ENCODE peak calls at places on chromosomes 11 and 22, in four cellular contexts. One of them, this sample, is unnamed.

GRCh38 chr22:27129266-27129665 is 471.9 kb downstream of the MIAT start:
- DNase-seq in GM12878: no peak
- DNase-seq in K562: no peak
- DNase-seq in HepG2: no peak
- DNase-seq in this sample: no peak

GRCh38 chr22:30486661-30487115 is 14.9 kb upstream of the SEC14L3 start:
- DNase-seq in GM12878: no peak
- DNase-seq in K562: no peak
- DNase-seq in HepG2: no peak
- DNase-seq in this sample: no peak

GRCh38 chr11:105432241-105432995 is 177.5 kb upstream of the GRIA4 start:
- DNase-seq in GM12878: no peak
- DNase-seq in K562: no peak
- DNase-seq in HepG2: no peak
- DNase-seq in this sample: no peak

GRCh38 chr22:18048441-18048898 is 24.1 kb upstream of the MICAL3 start:
- DNase-seq in HepG2: no peak
- DNase-seq in GM12878: no peak
- DNase-seq in K562: peak
- DNase-seq in this sample: no peak

GRCh38 chr11:44987506-44987905 is 36.8 kb upstream of the TP53I11 start:
- DNase-seq in HepG2: no peak
- DNase-seq in K562: no peak
- DNase-seq in GM12878: no peak
- DNase-seq in this sample: no peak

GRCh38 chr11:57972013-57972367 is 51.7 kb upstream of the OR9Q1 start:
- DNase-seq in HepG2: peak
- DNase-seq in GM12878: no peak
- DNase-seq in K562: no peak
- DNase-seq in this sample: no peak

GRCh38 chr11:72741849-72742521 is 10.2 kb downstream of the ARAP1 start:
- DNase-seq in HepG2: no peak
- DNase-seq in K562: peak
- DNase-seq in GM12878: no peak
- DNase-seq in this sample: no peak

GRCh38 chr11:122098223-122098980 is 17.6 kb downstream of the BLID start:
- DNase-seq in K562: no peak
- DNase-seq in GM12878: no peak
- DNase-seq in HepG2: no peak
- DNase-seq in this sample: no peak

GRCh38 chr22:48428556-48429371 is 1398.9 kb downstream of the BRD1 start:
- DNase-seq in GM12878: no peak
- DNase-seq in HepG2: no peak
- DNase-seq in K562: no peak
- DNase-seq in this sample: no peak

GRCh38 chr11:95327273-95327948 is 96.4 kb upstream of the SESN3 start:
- DNase-seq in HepG2: no peak
- DNase-seq in K562: no peak
- DNase-seq in GM12878: no peak
- DNase-seq in this sample: no peak

GRCh38 chr22:43004362-43005035 is 10.4 kb downstream of the PACSIN2 start:
- DNase-seq in GM12878: no peak
- DNase-seq in K562: no peak
- DNase-seq in HepG2: peak
- DNase-seq in this sample: no peak

GRCh38 chr22:43001271-43002197 is 13.4 kb downstream of the PACSIN2 start:
- DNase-seq in HepG2: peak
- DNase-seq in K562: no peak
- DNase-seq in GM12878: no peak
- DNase-seq in this sample: no peak

GRCh38 chr11:8060801-8061554 is 20.0 kb upstream of the TUB start:
- DNase-seq in K562: no peak
- DNase-seq in GM12878: no peak
- DNase-seq in HepG2: no peak
- DNase-seq in this sample: no peak

GRCh38 chr11:126406368-126406767 is 50.9 kb downstream of the ST3GAL4 start:
- DNase-seq in GM12878: no peak
- DNase-seq in K562: no peak
- DNase-seq in HepG2: no peak
- DNase-seq in this sample: no peak

GRCh38 chr11:40281055-40281580 is 1178.3 kb downstream of the LRRC4C start:
- DNase-seq in HepG2: no peak
- DNase-seq in GM12878: no peak
- DNase-seq in K562: no peak
- DNase-seq in this sample: no peak

GRCh38 chr11:125351868-125352250 is 144.2 kb downstream of the FEZ1 start:
- DNase-seq in HepG2: no peak
- DNase-seq in GM12878: no peak
- DNase-seq in K562: no peak
- DNase-seq in this sample: no peak

GRCh38 chr22:28838971-28839370 is 38.6 kb upstream of the XBP1 start:
- DNase-seq in HepG2: peak
- DNase-seq in GM12878: no peak
- DNase-seq in K562: no peak
- DNase-seq in this sample: no peak

GRCh38 chr22:38126928-38127668 is 16.6 kb upstream of the BAIAP2L2 start:
- DNase-seq in K562: peak
- DNase-seq in GM12878: no peak
- DNase-seq in HepG2: no peak
- DNase-seq in this sample: no peak
- TF ChIP-seq ATF3 in K562: no peak
- TF ChIP-seq ATF3 in GM12878: no peak
- TF ChIP-seq ATF3 in HepG2: no peak
- TF ChIP-seq ATF3 in this sample: no peak

GRCh38 chr11:9745411-9746211 is 81.7 kb downstream of the SWAP70 start:
- DNase-seq in HepG2: no peak
- DNase-seq in K562: no peak
- DNase-seq in GM12878: peak
- DNase-seq in this sample: no peak
- TF ChIP-seq CREB1 in HepG2: no peak
- TF ChIP-seq CREB1 in K562: no peak
- TF ChIP-seq CREB1 in GM12878: no peak
- TF ChIP-seq CREB1 in this sample: no peak

GRCh38 chr22:49688516-49689254 is 139.0 kb downstream of the BRD1 start:
- DNase-seq in GM12878: no peak
- DNase-seq in HepG2: no peak
- DNase-seq in K562: no peak
- DNase-seq in this sample: no peak
- TF ChIP-seq CREM in GM12878: no peak
- TF ChIP-seq CREM in HepG2: no peak
- TF ChIP-seq CREM in K562: no peak
- TF ChIP-seq CREM in this sample: no peak

GRCh38 chr11:70414341-70415100 is 16.2 kb downstream of the CTTN start:
- DNase-seq in HepG2: no peak
- DNase-seq in K562: no peak
- DNase-seq in GM12878: no peak
- DNase-seq in this sample: no peak
- TF ChIP-seq ATF3 in HepG2: no peak
- TF ChIP-seq ATF3 in K562: no peak
- TF ChIP-seq ATF3 in GM12878: no peak
- TF ChIP-seq ATF3 in this sample: no peak

GRCh38 chr11:68927280-68928107 is 23.8 kb downstream of the IGHMBP2 start:
- DNase-seq in K562: no peak
- DNase-seq in HepG2: no peak
- DNase-seq in GM12878: peak
- DNase-seq in this sample: no peak

GRCh38 chr11:68923614-68924013 is 19.9 kb downstream of the IGHMBP2 start:
- DNase-seq in K562: no peak
- DNase-seq in HepG2: no peak
- DNase-seq in GM12878: no peak
- DNase-seq in this sample: no peak

GRCh38 chr11:68928108-68928429 is 24.4 kb downstream of the IGHMBP2 start:
- DNase-seq in K562: no peak
- DNase-seq in HepG2: no peak
- DNase-seq in GM12878: no peak
- DNase-seq in this sample: no peak

GRCh38 chr11:68925613-68926012 is 21.9 kb downstream of the IGHMBP2 start:
- DNase-seq in GM12878: no peak
- DNase-seq in HepG2: no peak
- DNase-seq in K562: peak
- DNase-seq in this sample: no peak

DNA sequence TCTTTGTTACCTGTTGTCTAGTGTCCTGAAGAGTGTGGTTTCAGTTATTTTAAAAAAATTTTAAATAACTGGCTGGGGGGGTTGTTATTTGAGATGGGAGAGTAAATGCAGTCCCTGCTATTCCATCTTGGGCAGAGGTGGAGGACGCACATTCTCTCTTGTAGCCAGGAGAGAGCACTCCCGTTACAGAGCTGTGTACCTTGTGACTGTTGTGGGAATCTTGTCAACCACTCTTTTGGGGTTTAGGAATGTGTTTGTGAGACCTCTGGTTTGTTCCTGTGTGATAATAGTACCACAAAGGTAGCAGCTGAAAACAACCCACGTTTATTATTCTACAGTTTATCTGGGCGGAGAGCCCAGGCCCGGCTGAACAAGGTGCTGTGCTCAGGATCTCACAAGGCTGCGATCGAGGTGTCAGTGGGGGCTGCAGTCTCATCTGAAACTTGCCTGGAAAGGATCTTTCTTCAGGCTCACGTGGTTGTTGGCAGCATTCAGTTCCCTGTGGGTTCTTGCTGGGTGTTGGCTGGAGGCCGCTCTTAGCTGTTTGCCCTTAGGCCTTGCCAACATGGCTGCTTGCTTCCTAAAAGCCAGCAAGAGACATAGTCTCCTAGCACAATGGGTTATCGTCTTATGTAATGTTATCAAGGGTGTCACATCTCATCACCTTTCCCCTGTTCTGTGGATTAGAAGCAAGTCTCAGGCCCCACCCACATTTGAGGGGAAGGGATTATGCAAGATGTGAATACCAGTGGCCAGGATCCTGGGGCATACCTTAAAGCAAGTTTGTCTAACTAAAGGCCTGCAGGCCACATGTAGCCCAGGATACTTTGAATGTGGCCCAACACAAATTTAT is 20.6 kb downstream of the IGHMBP2 start:
- DNase-seq in HepG2: no peak
- DNase-seq in K562: no peak
- DNase-seq in GM12878: no peak
- DNase-seq in this sample: no peak
- TF ChIP-seq CREB1 in HepG2: no peak
- TF ChIP-seq CREB1 in K562: no peak
- TF ChIP-seq CREB1 in GM12878: no peak
- TF ChIP-seq CREB1 in this sample: no peak

DNA sequence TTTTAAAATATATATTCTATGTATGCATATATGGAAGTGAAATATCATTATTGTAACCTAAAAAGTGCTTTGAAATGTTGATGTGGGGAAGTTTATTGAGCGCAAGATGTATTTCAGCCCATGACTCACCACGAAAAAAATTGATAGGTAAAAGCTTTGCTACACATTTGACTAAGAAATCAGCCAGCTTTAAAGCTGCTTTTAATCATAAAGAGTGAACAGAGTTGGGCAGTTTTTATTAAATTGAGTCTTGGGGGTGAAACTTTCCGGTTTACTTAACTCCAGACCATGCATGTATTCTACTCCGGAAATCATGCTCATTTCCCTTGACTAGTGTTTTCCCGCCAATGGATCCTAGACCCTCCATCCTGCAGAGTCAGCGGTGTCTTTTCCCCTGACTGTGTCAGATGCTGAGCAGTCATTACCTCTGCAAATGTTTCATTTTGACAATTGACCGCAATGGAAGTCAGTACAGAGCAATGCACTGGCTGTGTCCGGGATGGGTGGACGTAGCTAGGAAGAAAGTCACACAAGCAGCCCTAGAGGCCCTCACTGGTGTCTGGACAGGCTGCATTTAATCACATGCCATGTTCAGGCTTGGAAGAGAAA is 47.2 kb upstream of the MPEG1 start:
- DNase-seq in HepG2: no peak
- DNase-seq in GM12878: no peak
- DNase-seq in K562: no peak
- DNase-seq in this sample: no peak
- TF ChIP-seq CREM in HepG2: no peak
- TF ChIP-seq CREM in GM12878: no peak
- TF ChIP-seq CREM in K562: no peak
- TF ChIP-seq CREM in this sample: no peak

DNA sequence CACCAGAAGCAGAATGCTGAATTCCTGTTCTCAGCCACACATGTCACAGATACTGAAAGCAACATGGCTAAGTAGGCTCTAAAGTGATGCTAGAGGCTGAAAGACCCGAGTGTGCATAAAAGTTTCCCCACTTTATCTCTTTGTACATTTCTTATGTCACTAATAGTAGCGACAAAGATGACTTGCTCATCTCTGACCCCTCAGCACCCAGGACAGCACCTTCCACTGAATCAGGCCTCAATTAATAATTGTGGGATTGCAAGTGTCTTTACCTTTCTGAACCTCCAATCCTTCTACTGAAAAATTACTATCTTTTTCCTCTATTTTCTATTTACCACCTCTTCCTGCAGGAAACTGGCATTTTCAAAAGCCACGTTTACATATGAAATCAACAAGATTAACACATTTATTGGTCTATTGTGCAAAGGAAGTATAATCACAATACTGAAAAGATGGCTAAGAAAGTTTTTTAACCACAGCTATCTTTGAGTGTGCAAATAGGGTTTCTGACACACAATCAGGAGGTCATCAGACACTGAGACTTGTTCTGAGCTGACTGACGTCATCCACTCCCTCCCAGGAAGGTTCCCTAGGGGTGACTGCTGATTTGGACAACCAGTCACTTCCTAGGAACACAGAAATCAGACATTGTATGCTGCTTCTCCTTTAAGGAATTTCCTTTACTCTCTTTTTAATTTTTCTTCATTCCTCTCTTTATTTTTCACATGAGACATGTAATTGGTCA is 213.9 kb upstream of the ISX start:
- DNase-seq in HepG2: no peak
- DNase-seq in K562: no peak
- DNase-seq in GM12878: no peak
- DNase-seq in this sample: no peak
- TF ChIP-seq ATF3 in HepG2: no peak
- TF ChIP-seq ATF3 in K562: no peak
- TF ChIP-seq ATF3 in GM12878: no peak
- TF ChIP-seq ATF3 in this sample: no peak